ENCODE peak calls at places on chromosomes 5 and 9, in five cellular contexts. One of them, this sample, is unnamed. For H3K9me3, the result is how much of the 10 kb centered on the place peaks cover.

GRCh38 chr9:32698706-32699277 is 63.3 kb upstream of the TAF1L start:
- DNase-seq in endodermal cell: no peak
- DNase-seq in cardiac muscle cell: no peak
- DNase-seq in psoas muscle: no peak
- DNase-seq in left lung: no peak
- DNase-seq in this sample: no peak

GRCh38 chr9:127697575-127697974 is 9.2 kb upstream of the CFAP157 start:
- DNase-seq in psoas muscle: no peak
- DNase-seq in left lung: no peak
- DNase-seq in cardiac muscle cell: no peak
- DNase-seq in endodermal cell: no peak
- DNase-seq in this sample: no peak

GRCh38 chr5:79886940-79887339 is 104.1 kb downstream of the MTX3 start:
- DNase-seq in endodermal cell: no peak
- DNase-seq in left lung: no peak
- DNase-seq in cardiac muscle cell: no peak
- DNase-seq in psoas muscle: no peak
- DNase-seq in this sample: no peak

GRCh38 chr5:171762841-171763408 is 22.7 kb upstream of the SMIM23 start:
- DNase-seq in endodermal cell: peak
- DNase-seq in psoas muscle: no peak
- DNase-seq in left lung: no peak
- DNase-seq in cardiac muscle cell: no peak
- DNase-seq in this sample: no peak

GRCh38 chr5:37211661-37212060 is 37.5 kb downstream of the CPLANE1 start:
- DNase-seq in left lung: no peak
- DNase-seq in psoas muscle: no peak
- DNase-seq in endodermal cell: no peak
- DNase-seq in cardiac muscle cell: no peak
- DNase-seq in this sample: no peak

GRCh38 chr5:127858116-127858784 is 155.1 kb downstream of the CCDC192 start:
- DNase-seq in cardiac muscle cell: no peak
- DNase-seq in endodermal cell: no peak
- DNase-seq in psoas muscle: no peak
- DNase-seq in left lung: no peak
- DNase-seq in this sample: no peak

GRCh38 chr5:127898551-127899213 is 184.9 kb upstream of the SLC12A2 start:
- DNase-seq in endodermal cell: no peak
- DNase-seq in left lung: no peak
- DNase-seq in cardiac muscle cell: no peak
- DNase-seq in psoas muscle: no peak
- DNase-seq in this sample: no peak

GRCh38 chr9:109600142-109600541 is 102.0 kb upstream of the PTPN3 start:
- DNase-seq in left lung: no peak
- DNase-seq in cardiac muscle cell: no peak
- DNase-seq in endodermal cell: no peak
- DNase-seq in psoas muscle: no peak
- DNase-seq in this sample: no peak

GRCh38 chr9:95008151-95008771 is 281.8 kb downstream of the AOPEP start:
- DNase-seq in endodermal cell: no peak
- DNase-seq in cardiac muscle cell: no peak
- DNase-seq in psoas muscle: peak
- DNase-seq in left lung: no peak
- DNase-seq in this sample: no peak

GRCh38 chr5:160524827-160525226 is 103.2 kb downstream of the PTTG1 start:
- DNase-seq in cardiac muscle cell: no peak
- DNase-seq in endodermal cell: peak
- DNase-seq in psoas muscle: no peak
- DNase-seq in left lung: no peak
- DNase-seq in this sample: no peak

GRCh38 chr9:136899196-136899595 is 12.9 kb downstream of the TRAF2 start:
- DNase-seq in endodermal cell: no peak
- DNase-seq in cardiac muscle cell: no peak
- DNase-seq in psoas muscle: no peak
- DNase-seq in left lung: no peak
- DNase-seq in this sample: no peak

GRCh38 chr5:151617841-151618710 is 26.9 kb upstream of the FAT2 start:
- DNase-seq in cardiac muscle cell: no peak
- DNase-seq in endodermal cell: no peak
- DNase-seq in psoas muscle: no peak
- DNase-seq in left lung: no peak
- DNase-seq in this sample: no peak

GRCh38 chr9:108078823-108079222 is 589.3 kb upstream of the KLF4 start:
- DNase-seq in cardiac muscle cell: no peak
- DNase-seq in endodermal cell: no peak
- DNase-seq in left lung: no peak
- DNase-seq in psoas muscle: no peak
- DNase-seq in this sample: no peak

GRCh38 chr5:149128023-149128875 is 13.0 kb upstream of the ABLIM3 start:
- DNase-seq in psoas muscle: no peak
- DNase-seq in cardiac muscle cell: peak
- DNase-seq in endodermal cell: peak
- DNase-seq in left lung: no peak
- DNase-seq in this sample: no peak

GRCh38 chr9:136618578-136619547 is 43.9 kb upstream of the EGFL7 start:
- DNase-seq in endodermal cell: no peak
- DNase-seq in left lung: peak
- DNase-seq in psoas muscle: no peak
- DNase-seq in cardiac muscle cell: no peak
- DNase-seq in this sample: no peak

GRCh38 chr5:94776167-94776566 is 157.7 kb downstream of the SLF1 start:
- DNase-seq in psoas muscle: no peak
- DNase-seq in endodermal cell: no peak
- DNase-seq in cardiac muscle cell: no peak
- DNase-seq in left lung: no peak
- DNase-seq in this sample: no peak

GRCh38 chr5:58918015-58918729 is 335.3 kb downstream of the RAB3C start:
- DNase-seq in psoas muscle: no peak
- DNase-seq in cardiac muscle cell: no peak
- DNase-seq in left lung: no peak
- DNase-seq in endodermal cell: no peak
- DNase-seq in this sample: no peak

GRCh38 chr5:125176005-125176390 is 429.6 kb upstream of the ZNF608 start:
- DNase-seq in cardiac muscle cell: no peak
- DNase-seq in psoas muscle: no peak
- DNase-seq in left lung: no peak
- DNase-seq in endodermal cell: no peak
- DNase-seq in this sample: no peak

DNA sequence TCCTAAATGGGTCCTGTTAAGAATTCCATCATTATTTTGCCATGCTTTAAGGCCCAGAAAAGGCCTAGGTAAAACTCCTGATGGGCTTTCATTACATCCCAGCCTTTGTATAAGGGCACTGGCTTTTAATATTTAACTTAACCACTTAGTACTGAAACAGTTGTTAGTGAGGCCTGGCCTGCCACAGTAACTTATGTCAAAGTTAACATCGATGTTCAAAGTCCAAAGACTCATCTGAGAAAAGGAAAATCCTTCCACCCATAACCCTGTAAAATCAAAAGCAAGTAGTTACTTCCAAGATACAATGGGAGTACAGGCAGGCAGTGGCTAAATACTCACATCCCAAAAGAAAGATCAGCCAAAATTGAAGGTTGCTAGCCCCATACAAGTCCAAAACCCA is 15.0 kb upstream of the UGT3A1 start:
- DNase-seq in endodermal cell: no peak
- DNase-seq in psoas muscle: no peak
- DNase-seq in left lung: no peak
- DNase-seq in cardiac muscle cell: no peak
- DNase-seq in this sample: no peak
- H3K9me3 ChIP-seq in endodermal cell: under half
- H3K9me3 ChIP-seq in psoas muscle: under half
- H3K9me3 ChIP-seq in left lung: under half
- H3K9me3 ChIP-seq in cardiac muscle cell: under half
- H3K9me3 ChIP-seq in this sample: under half

GRCh38 chr5:89425062-89425461 is 542.1 kb upstream of the MEF2C start:
- DNase-seq in endodermal cell: no peak
- DNase-seq in cardiac muscle cell: no peak
- DNase-seq in left lung: no peak
- DNase-seq in psoas muscle: no peak
- DNase-seq in this sample: no peak
- TF ChIP-seq CTCF in endodermal cell: no peak
- TF ChIP-seq CTCF in cardiac muscle cell: no peak
- TF ChIP-seq CTCF in left lung: no peak
- TF ChIP-seq CTCF in psoas muscle: no peak
- TF ChIP-seq CTCF in this sample: no peak

GRCh38 chr5:176675676-176676360 is 28.5 kb downstream of the TSPAN17 start:
- DNase-seq in endodermal cell: peak
- DNase-seq in psoas muscle: no peak
- DNase-seq in left lung: no peak
- DNase-seq in cardiac muscle cell: peak
- DNase-seq in this sample: no peak
- H3K27ac ChIP-seq in endodermal cell: no peak
- H3K27ac ChIP-seq in psoas muscle: no peak
- H3K27ac ChIP-seq in left lung: no peak
- H3K27ac ChIP-seq in cardiac muscle cell: no peak
- H3K27ac ChIP-seq in this sample: no peak

DNA sequence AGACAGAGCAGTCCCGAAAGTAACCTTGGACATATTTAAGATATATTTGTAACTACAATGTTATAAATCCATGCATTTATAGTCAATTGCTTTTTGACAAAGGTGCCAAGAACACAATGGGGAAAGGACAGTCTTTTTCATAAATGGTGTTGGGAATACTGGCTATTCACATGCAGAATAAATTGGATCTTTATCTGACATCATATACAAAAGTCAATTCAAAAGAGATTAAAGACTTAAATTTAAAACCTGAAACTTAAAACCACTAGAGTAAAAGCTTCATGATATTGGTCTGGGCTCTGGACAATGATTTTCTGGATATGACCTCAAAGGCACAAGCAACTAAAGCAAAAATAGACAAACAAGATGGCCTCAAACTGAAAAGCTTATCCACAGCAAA is 950.7 kb upstream of the TYRP1 start:
- DNase-seq in endodermal cell: no peak
- DNase-seq in cardiac muscle cell: no peak
- DNase-seq in left lung: no peak
- DNase-seq in psoas muscle: no peak
- DNase-seq in this sample: no peak
- H3K9me3 ChIP-seq in endodermal cell: under half
- H3K9me3 ChIP-seq in cardiac muscle cell: under half
- H3K9me3 ChIP-seq in left lung: under half
- H3K9me3 ChIP-seq in psoas muscle: under half
- H3K9me3 ChIP-seq in this sample: under half

GRCh38 chr5:318931-319601 is 2.4 kb upstream of the AHRR start:
- DNase-seq in cardiac muscle cell: no peak
- DNase-seq in left lung: no peak
- DNase-seq in psoas muscle: peak
- DNase-seq in endodermal cell: peak
- DNase-seq in this sample: no peak

GRCh38 chr5:315488-316209 is 5.9 kb upstream of the AHRR start:
- DNase-seq in psoas muscle: peak
- DNase-seq in cardiac muscle cell: no peak
- DNase-seq in left lung: no peak
- DNase-seq in endodermal cell: peak
- DNase-seq in this sample: no peak

GRCh38 chr5:318341-318897 is 3.1 kb upstream of the AHRR start:
- DNase-seq in cardiac muscle cell: no peak
- DNase-seq in left lung: no peak
- DNase-seq in psoas muscle: peak
- DNase-seq in endodermal cell: no peak
- DNase-seq in this sample: no peak

GRCh38 chr5:316210-317085 is 5.1 kb upstream of the AHRR start:
- DNase-seq in cardiac muscle cell: no peak
- DNase-seq in endodermal cell: peak
- DNase-seq in left lung: no peak
- DNase-seq in psoas muscle: no peak
- DNase-seq in this sample: no peak

DNA sequence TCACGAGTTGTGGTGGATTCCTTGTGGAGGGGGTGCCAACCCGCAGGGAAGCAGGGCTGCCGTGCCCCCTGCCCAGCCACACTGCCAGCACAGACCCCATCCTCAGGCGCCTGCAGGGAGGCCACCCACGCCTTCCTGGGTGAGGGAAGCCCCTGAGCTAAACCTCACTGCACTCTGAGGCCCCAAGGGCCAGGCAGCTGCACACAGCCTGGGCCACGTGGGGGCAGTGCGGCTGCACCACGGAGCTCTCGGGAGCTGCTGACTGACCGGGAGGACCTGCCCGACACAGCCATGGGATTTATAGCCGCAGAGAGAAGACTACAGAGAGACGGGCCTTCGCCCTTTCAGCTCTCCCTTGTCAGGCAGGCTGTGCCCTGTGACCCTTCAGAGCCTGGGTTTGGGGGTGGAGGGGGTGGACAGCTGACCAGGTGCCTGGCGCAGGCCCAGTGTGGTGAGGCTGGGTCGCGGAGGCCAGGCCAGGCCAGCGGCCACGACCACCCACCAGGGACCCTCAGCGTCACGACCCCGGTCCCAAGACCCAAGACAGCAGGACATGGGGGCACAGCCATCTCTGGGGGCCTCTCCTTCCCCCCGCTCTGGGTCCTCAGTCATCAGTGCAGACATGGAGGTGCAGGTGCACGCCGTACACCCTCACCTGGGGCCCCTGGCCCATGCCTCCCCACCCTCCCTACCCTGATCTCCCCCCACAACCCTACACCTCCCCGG is 4.3 kb upstream of the AHRR start:
- DNase-seq in psoas muscle: no peak
- DNase-seq in left lung: peak
- DNase-seq in cardiac muscle cell: peak
- DNase-seq in endodermal cell: peak
- DNase-seq in this sample: no peak
- TF ChIP-seq CTCF in psoas muscle: peak
- TF ChIP-seq CTCF in left lung: peak
- TF ChIP-seq CTCF in cardiac muscle cell: peak
- TF ChIP-seq CTCF in endodermal cell: peak
- TF ChIP-seq CTCF in this sample: no peak

GRCh38 chr5:56848206-56848605 is 32.9 kb downstream of the MAP3K1 start:
- DNase-seq in psoas muscle: no peak
- DNase-seq in left lung: no peak
- DNase-seq in endodermal cell: no peak
- DNase-seq in cardiac muscle cell: no peak
- DNase-seq in this sample: no peak

GRCh38 chr5:56850423-56850822 is 35.1 kb downstream of the MAP3K1 start:
- DNase-seq in psoas muscle: no peak
- DNase-seq in left lung: no peak
- DNase-seq in cardiac muscle cell: no peak
- DNase-seq in endodermal cell: no peak
- DNase-seq in this sample: no peak

GRCh38 chr5:56852228-56853000 is 37.1 kb downstream of the MAP3K1 start:
- DNase-seq in cardiac muscle cell: no peak
- DNase-seq in left lung: no peak
- DNase-seq in psoas muscle: no peak
- DNase-seq in endodermal cell: no peak
- DNase-seq in this sample: no peak

GRCh38 chr5:56851258-56851941 is 36.1 kb downstream of the MAP3K1 start:
- DNase-seq in left lung: no peak
- DNase-seq in cardiac muscle cell: no peak
- DNase-seq in psoas muscle: no peak
- DNase-seq in endodermal cell: no peak
- DNase-seq in this sample: no peak

DNA sequence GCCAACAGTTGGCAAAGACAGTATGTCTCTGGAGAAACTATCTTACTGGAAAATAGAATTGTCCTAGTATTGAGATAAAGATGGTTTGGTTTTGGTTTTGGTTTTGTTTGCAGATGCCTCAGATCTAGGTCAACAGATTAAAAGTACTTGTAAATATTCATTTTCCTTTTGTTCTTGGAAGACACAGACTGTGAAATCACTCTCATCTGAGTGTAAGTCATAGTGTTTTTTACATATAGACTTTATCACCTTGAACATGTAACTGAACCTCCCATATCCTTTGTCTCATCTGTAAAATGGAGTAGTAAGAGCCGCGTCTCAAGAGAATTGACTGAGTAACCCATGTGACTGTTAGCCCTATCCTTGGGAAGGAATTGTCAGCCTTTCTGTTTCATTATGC is 34.3 kb downstream of the MAP3K1 start:
- DNase-seq in cardiac muscle cell: no peak
- DNase-seq in psoas muscle: no peak
- DNase-seq in left lung: no peak
- DNase-seq in endodermal cell: no peak
- DNase-seq in this sample: no peak
- H3K27ac ChIP-seq in cardiac muscle cell: no peak
- H3K27ac ChIP-seq in psoas muscle: no peak
- H3K27ac ChIP-seq in left lung: no peak
- H3K27ac ChIP-seq in endodermal cell: no peak
- H3K27ac ChIP-seq in this sample: peak